ENCODE peak calls at places on chromosome 7, in four cellular contexts. D is fibroblast of pulmonary artery, X is GM13977, C is psoas muscle. W is an unnamed sample.

GRCh38 chr7:917255-918117 is 37.0 kb downstream of the ADAP1 start:
- DNase-seq in D (no peak), X (no peak), C (peak; percentile 24), W (peak; percentile 3)

GRCh38 chr7:117020605-117021002 is 67.3 kb downstream of the ST7 start:
- DNase-seq in D (no peak), X (no peak), C (no peak), W (no peak)

GRCh38 chr7:65832281-65832680 is 40.6 kb upstream of the VKORC1L1 start:
- DNase-seq in D (peak; percentile 71), X (no peak), C (no peak), W (no peak)

GRCh38 chr7:85695041-85695990 is 508.5 kb upstream of the SEMA3D start:
- DNase-seq in D (peak; percentile 24), X (no peak), C (no peak), W (no peak)

GRCh38 chr7:137846588-137847417 is at the start of gene DGKI:
- DNase-seq in D (no peak), X (peak; percentile 72), C (peak; percentile 58), W (peak; percentile 20)

GRCh38 chr7:116598846-116599245 is 73.2 kb upstream of the MET start:
- DNase-seq in D (no peak), X (no peak), C (no peak), W (no peak)

GRCh38 chr7:75010036-75010435 is 45.5 kb downstream of the CASTOR2 start:
- DNase-seq in D (no peak), X (no peak), C (no peak), W (no peak)

GRCh38 chr7:81725496-81726117 is 44.2 kb downstream of the HGF start:
- DNase-seq in D (peak; percentile 81), X (no peak), C (no peak), W (no peak)

GRCh38 chr7:102111063-102111757 is 175.5 kb upstream of the SH2B2 start:
- DNase-seq in D (peak; percentile 14), X (no peak), C (no peak), W (no peak)

GRCh38 chr7:25240340-25240739 is 12.1 kb upstream of the NPVF start:
- DNase-seq in D (peak; percentile 8), X (no peak), C (peak; percentile 58), W (no peak)

GRCh38 chr7:92582948-92583347 is 7.2 kb downstream of the FAM133B start:
- DNase-seq in D (no peak), X (no peak), C (no peak), W (no peak)

GRCh38 chr7:102404005-102404861 is 8.1 kb downstream of the PRKRIP1 start:
- DNase-seq in D (peak; percentile 69), X (peak; percentile 65), C (no peak), W (no peak)

GRCh38 chr7:50970092-50970491 is 187.4 kb upstream of the GRB10 start:
- DNase-seq in D (no peak), X (no peak), C (no peak), W (no peak)

GRCh38 chr7:152969839-152970238 is 210.3 kb downstream of the ACTR3B start:
- DNase-seq in D (no peak), X (no peak), C (no peak), W (no peak)

GRCh38 chr7:70630647-70631457 is 501.1 kb upstream of the GALNT17 start:
- DNase-seq in D (peak; percentile 6), X (no peak), C (peak; percentile 53), W (peak; percentile 42)

GRCh38 chr7:67823345-67823744 is 826.7 kb downstream of the TYW1 start:
- DNase-seq in D (peak; percentile 29), X (no peak), C (no peak), W (no peak)

GRCh38 chr7:91347288-91347687 is 83.1 kb downstream of the FZD1 start:
- DNase-seq in D (peak; percentile 63), X (no peak), C (no peak), W (peak; percentile 32)

GRCh38 chr7:94160719-94161435 is 156.7 kb upstream of the BET1 start:
- DNase-seq in D (no peak), X (peak; percentile 31), C (no peak), W (no peak)

GRCh38 chr7:101093907-101094306 is 8.6 kb downstream of the TRIM56 start:
- DNase-seq in D (peak; percentile 71), X (no peak), C (no peak), W (no peak)

GRCh38 chr7:13262929-13263530 is 575.6 kb downstream of the ARL4A start:
- DNase-seq in D (peak; percentile 72), X (peak; percentile 6), C (no peak), W (no peak)

GRCh38 chr7:139526578-139527544 is 3.4 kb downstream of the CLEC2L start:
- DNase-seq in D (peak; percentile 83), X (no peak), C (no peak), W (no peak)

GRCh38 chr7:38306136-38306535 is 32.7 kb upstream of the TARP start:
- DNase-seq in D (no peak), X (no peak), C (no peak), W (no peak)

GRCh38 chr7:65840446-65840845 is 32.4 kb upstream of the VKORC1L1 start:
- DNase-seq in D (no peak), X (no peak), C (no peak), W (no peak)

GRCh38 chr7:66301249-66301648 is 96.1 kb downstream of the TPST1 start:
- DNase-seq in D (peak; percentile 66), X (no peak), C (no peak), W (no peak)

GRCh38 chr7:134954197-134955082 is 31.9 kb upstream of the AGBL3 start:
- DNase-seq in D (peak; percentile 69), X (peak; percentile 42), C (no peak), W (no peak)

GRCh38 chr7:108660465-108660864 is 90.8 kb downstream of the DNAJB9 start:
- DNase-seq in D (peak; percentile 29), X (no peak), C (no peak), W (no peak)

GRCh38 chr7:157977717-157978470 is 609.7 kb downstream of the PTPRN2 start:
- DNase-seq in D (no peak), X (no peak), C (peak; percentile 10), W (no peak)

GRCh38 chr7:46054290-46054689 is 133.2 kb upstream of the IGFBP3 start:
- DNase-seq in D (peak; percentile 65), X (no peak), C (no peak), W (no peak)

GRCh38 chr7:85890244-85890811 is 703.5 kb upstream of the SEMA3D start:
- DNase-seq in D (peak; percentile 49), X (peak; percentile 31), C (no peak), W (no peak)

GRCh38 chr7:64183126-64183742 is 23.8 kb upstream of the ZNF735 start:
- DNase-seq in D (no peak), X (no peak), C (peak; percentile 53), W (peak; percentile 22)

GRCh38 chr7:101564778-101565211 is 64.3 kb downstream of the MYL10 start:
- DNase-seq in D (no peak), X (no peak), C (peak; percentile 66), W (no peak)

GRCh38 chr7:36155811-36156361 is 2.8 kb downstream of the EEPD1 start:
- DNase-seq in D (no peak), X (no peak), C (peak; percentile 89), W (peak; percentile 53)

DNA sequence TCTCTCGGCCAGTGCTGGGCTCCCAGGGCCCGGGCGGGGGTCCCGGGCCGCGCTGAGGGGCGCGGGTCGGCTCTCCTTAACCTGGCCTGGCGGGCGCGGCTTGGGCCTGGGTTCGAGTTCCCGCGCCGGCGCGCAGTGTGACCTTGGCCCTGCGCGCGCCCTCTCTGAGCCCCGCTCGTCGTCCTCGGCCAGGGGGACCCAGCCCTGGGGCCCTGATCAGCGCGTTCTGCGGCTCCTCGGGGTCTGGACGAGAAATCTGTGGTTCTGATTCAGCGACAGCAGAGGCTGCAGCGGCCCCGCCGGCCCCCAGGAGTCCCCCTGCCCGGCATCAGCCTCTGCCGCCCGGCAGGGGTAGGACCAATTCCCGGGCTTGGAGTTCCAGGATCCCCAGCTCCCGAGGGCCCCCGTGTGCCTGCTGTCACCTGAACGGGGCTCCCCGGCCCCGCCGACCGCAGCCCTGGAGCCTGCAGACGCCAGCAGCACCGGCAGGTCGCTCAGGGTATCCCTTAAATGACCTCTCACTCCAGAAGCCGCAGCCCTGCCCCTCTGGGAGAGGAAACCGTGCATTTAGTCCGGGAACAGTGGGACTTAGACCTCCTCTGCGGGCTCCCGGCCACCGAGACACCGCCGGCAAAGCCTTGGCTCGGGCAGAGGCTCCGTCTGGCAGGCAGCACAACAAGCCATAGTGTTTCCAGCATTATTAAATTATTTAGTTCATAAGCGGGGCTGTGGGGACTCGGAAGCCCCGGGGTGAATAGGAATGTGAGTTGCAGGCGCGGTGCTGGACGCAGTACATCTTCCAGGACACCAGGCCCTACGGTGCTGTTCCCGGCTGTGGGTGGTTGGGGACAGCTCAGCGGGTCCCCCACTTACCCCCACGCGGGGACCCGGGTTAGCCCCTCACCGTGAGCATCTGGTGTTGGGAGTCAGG is 572 bp downstream of the CHST12 start:
- DNase-seq in D (peak; percentile 35), X (no peak), C (peak; percentile 67), W (no peak)
- TF ChIP-seq CTCF in D (peak; percentile 3), X (no peak), C (no peak), W (no peak)

GRCh38 chr7:127487381-127487780 is 94.9 kb upstream of the ZNF800 start:
- DNase-seq in D (no peak), X (no peak), C (no peak), W (no peak)

GRCh38 chr7:127485482-127485881 is 93.0 kb upstream of the ZNF800 start:
- DNase-seq in D (no peak), X (no peak), C (no peak), W (no peak)

GRCh38 chr7:127484954-127485353 is 92.4 kb upstream of the ZNF800 start:
- DNase-seq in D (no peak), X (no peak), C (no peak), W (no peak)

GRCh38 chr7:127486654-127487053 is 94.1 kb upstream of the ZNF800 start:
- DNase-seq in D (no peak), X (peak; percentile 6), C (no peak), W (no peak)
- TF ChIP-seq CTCF in D (peak; percentile 7), X (no peak), C (no peak), W (no peak)

DNA sequence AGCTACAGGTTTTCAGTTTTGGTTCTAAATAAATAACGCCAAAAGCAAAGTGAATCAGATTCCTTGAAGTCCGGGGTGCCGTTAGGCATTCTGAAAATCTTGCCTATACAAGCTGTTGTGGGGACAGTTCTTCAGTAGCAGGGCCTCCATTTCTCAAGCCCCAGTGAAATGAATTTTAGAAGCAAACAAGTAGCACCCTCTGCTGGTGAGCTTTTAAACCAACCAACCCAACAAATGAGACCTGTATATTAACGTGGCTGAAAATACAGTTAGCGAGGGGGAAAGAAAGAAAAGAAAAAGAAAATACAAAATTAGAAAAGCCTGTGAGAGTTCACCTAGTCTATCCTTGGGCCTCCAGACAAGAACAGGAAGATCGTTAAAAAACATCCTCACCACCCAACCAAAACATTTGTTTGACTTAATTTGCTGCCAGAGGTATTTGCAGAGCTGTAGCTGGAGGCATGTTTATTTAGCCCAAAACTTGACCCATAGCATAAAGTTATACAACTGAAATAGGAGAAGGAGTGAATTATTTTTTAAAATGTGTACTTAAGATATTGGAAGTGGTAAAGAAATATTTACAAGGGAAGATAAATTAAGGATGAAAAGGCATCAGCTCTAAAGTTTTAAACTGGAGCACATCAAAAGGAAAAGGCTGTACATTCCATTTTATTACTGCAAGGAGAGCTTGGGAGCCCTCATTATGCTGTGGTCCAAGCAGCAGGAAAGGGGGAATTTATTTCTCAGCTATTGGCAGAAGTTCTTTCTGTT is 98.9 kb downstream of the DYNC1I1 start:
- DNase-seq in D (peak; percentile 64), X (peak; percentile 37), C (no peak), W (peak; percentile 38)
- TF ChIP-seq CTCF in D (peak; percentile 70), X (peak; percentile 68), C (peak; percentile 56), W (peak; percentile 75)

DNA sequence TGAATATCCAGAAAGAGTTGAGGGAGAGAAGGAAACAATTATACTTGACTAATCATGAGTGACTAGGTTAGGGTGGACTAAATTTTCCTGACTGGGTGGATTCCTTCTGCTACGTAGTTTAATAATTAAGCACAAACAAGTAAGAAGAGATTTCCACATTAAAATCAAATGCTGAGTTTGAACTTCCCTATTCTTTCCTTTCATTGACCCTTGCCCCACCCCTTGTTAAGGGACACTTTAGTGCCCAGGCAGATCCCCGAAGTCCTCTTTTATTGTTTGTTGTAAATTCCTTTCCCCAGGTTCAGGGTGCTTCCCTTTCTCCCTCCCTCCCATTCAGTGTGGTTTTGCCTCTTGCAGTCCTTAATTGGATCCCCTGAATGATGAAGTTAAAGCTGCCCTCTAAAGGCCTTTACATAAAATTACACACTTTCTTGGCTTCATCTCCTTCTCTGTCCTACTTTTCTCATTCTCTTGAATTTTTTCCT is 8.8 kb upstream of the SPAM1 start:
- DNase-seq in D (peak; percentile 43), X (no peak), C (no peak), W (no peak)
- TF ChIP-seq CTCF in D (peak; percentile 42), X (peak; percentile 40), C (peak; percentile 40), W (peak; percentile 45)